ENCODE peak calls at places on chromosomes 5 and 9, in five cellular contexts. N is ELF-1; I is K562; A is activated effector memory CD4-positive, alpha-beta T cell treated with anti-CD3 and anti-CD28 coated beads, Interleukin-2, amount 50 U/mL, for 16 hours; D is body of pancreas. T is an unnamed sample.

GRCh38 chr9:35616681-35617459 is 1.3 kb downstream of the CD72 start:
- DNase-seq in N (peak; percentile 41), I (peak; percentile 53), A (peak; percentile 87), D (peak; percentile 68), T (peak; percentile 57)

GRCh38 chr9:121822093-121823085 is 171.0 kb downstream of the DAB2IP start:
- DNase-seq in N (no peak), I (no peak), A (peak; percentile 31), D (no peak), T (no peak)

GRCh38 chr5:54959673-54960418 is 25.5 kb downstream of the ESM1 start:
- DNase-seq in N (peak; percentile 15), I (peak; percentile 24), A (no peak), D (no peak), T (peak; percentile 23)

GRCh38 chr5:180290568-180291233 is 1.2 kb downstream of the MAPK9 start:
- DNase-seq in N (no peak), I (no peak), A (no peak), D (no peak), T (no peak)

GRCh38 chr5:110561510-110561909 is 165.0 kb downstream of the TMEM232 start:
- DNase-seq in N (no peak), I (no peak), A (no peak), D (no peak), T (no peak)

GRCh38 chr5:78593465-78593864 is 55.1 kb downstream of the LHFPL2 start:
- DNase-seq in N (no peak), I (no peak), A (no peak), D (no peak), T (no peak)

GRCh38 chr9:38681747-38682227 is 38.1 kb downstream of the FAM240B start:
- DNase-seq in N (no peak), I (no peak), A (no peak), D (no peak), T (no peak)

GRCh38 chr5:38853753-38854470 is 8.1 kb downstream of the OSMR start:
- DNase-seq in N (no peak), I (no peak), A (no peak), D (no peak), T (no peak)

GRCh38 chr9:34995288-34996060 is 5.9 kb downstream of the DNAJB5 start:
- DNase-seq in N (no peak), I (no peak), A (no peak), D (no peak), T (peak; percentile 54)

GRCh38 chr5:132417010-132417439 is 47.5 kb downstream of the SLC22A5 start:
- DNase-seq in N (peak; percentile 19), I (no peak), A (peak; percentile 55), D (no peak), T (no peak)

GRCh38 chr9:84170521-84171141 is 169.9 kb downstream of the SLC28A3 start:
- DNase-seq in N (peak; percentile 57), I (peak; percentile 6), A (no peak), D (peak; percentile 84), T (peak; percentile 52)

GRCh38 chr9:15142903-15143534 is 164.0 kb downstream of the TTC39B start:
- DNase-seq in N (peak; percentile 52), I (peak; percentile 48), A (no peak), D (no peak), T (no peak)

GRCh38 chr5:172597755-172598155 is 43.3 kb upstream of the NEURL1B start:
- DNase-seq in N (no peak), I (no peak), A (peak; percentile 27), D (no peak), T (no peak)

GRCh38 chr5:36367524-36367923 is 65.8 kb upstream of the RANBP3L start:
- DNase-seq in N (no peak), I (no peak), A (no peak), D (no peak), T (no peak)

GRCh38 chr5:64180661-64181343 is 15.2 kb downstream of the RNF180 start:
- DNase-seq in N (peak; percentile 8), I (no peak), A (no peak), D (no peak), T (no peak)

GRCh38 chr9:130394814-130395470 is 49.8 kb upstream of the ASS1 start:
- DNase-seq in N (no peak), I (no peak), A (no peak), D (no peak), T (no peak)

GRCh38 chr5:137442660-137443059 is 56.5 kb downstream of the SPOCK1 start:
- DNase-seq in N (no peak), I (no peak), A (no peak), D (no peak), T (no peak)

GRCh38 chr9:5452286-5452609 is 1.9 kb downstream of the CD274 start:
- DNase-seq in N (no peak), I (no peak), A (no peak), D (no peak), T (no peak)

GRCh38 chr5:108634251-108634950 is 113.3 kb upstream of the FER start:
- DNase-seq in N (no peak), I (no peak), A (no peak), D (no peak), T (no peak)

GRCh38 chr9:85041737-85042136 is 372.2 kb downstream of the NTRK2 start:
- DNase-seq in N (no peak), I (no peak), A (no peak), D (no peak), T (no peak)

GRCh38 chr5:80921026-80921425 is 39.1 kb upstream of the RASGRF2 start:
- DNase-seq in N (peak; percentile 23), I (no peak), A (no peak), D (no peak), T (no peak)

GRCh38 chr5:149517461-149518122 is 33.6 kb downstream of the CSNK1A1 start:
- DNase-seq in N (no peak), I (no peak), A (no peak), D (no peak), T (no peak)

GRCh38 chr5:109743770-109744212 is 54.1 kb downstream of the MAN2A1 start:
- DNase-seq in N (peak; percentile 49), I (peak; percentile 20), A (no peak), D (no peak), T (no peak)

GRCh38 chr9:10447036-10447435 is 165.8 kb downstream of the PTPRD start:
- DNase-seq in N (no peak), I (no peak), A (no peak), D (no peak), T (no peak)

GRCh38 chr9:85224729-85225128 is 517.0 kb downstream of the AGTPBP1 start:
- DNase-seq in N (no peak), I (no peak), A (no peak), D (no peak), T (no peak)

GRCh38 chr5:126234563-126235195 is 188.5 kb upstream of the GRAMD2B start:
- DNase-seq in N (peak; percentile 51), I (no peak), A (no peak), D (no peak), T (peak; percentile 24)

GRCh38 chr5:94700592-94700991 is 82.1 kb downstream of the SLF1 start:
- DNase-seq in N (no peak), I (no peak), A (no peak), D (no peak), T (no peak)

GRCh38 chr9:133634024-133634691 is 2.0 kb upstream of the DBH start:
- DNase-seq in N (peak; percentile 31), I (no peak), A (no peak), D (no peak), T (no peak)

GRCh38 chr9:69400470-69400869 is 75.5 kb downstream of the ENTREP1 start:
- DNase-seq in N (no peak), I (no peak), A (no peak), D (no peak), T (no peak)

GRCh38 chr9:114482602-114483001 is 22.7 kb downstream of the WHRN start:
- DNase-seq in N (no peak), I (no peak), A (no peak), D (no peak), T (no peak)

GRCh38 chr5:177403826-177404640 is 3.6 kb upstream of the PFN3 start:
- DNase-seq in N (peak; percentile 65), I (peak; percentile 95), A (peak; percentile 94), D (peak; percentile 91), T (peak; percentile 86)

GRCh38 chr9:121399883-121400607 is 30.0 kb upstream of the STOM start:
- DNase-seq in N (peak; percentile 15), I (peak; percentile 43), A (no peak), D (no peak), T (peak; percentile 79)

GRCh38 chr5:178590141-178590923 is at the start of gene COL23A1:
- DNase-seq in N (peak; percentile 85), I (peak; percentile 68), A (peak; percentile 70), D (peak; percentile 34), T (peak; percentile 73)

T was measured in KBM-7.